ENCODE peak calls at places on chromosomes 6 and 20, in four cellular contexts. Y is kidney tubule cell, C is IMR-90, Q is cortex of kidney. P is an unnamed sample.

GRCh38 chr20:58511861-58512260 is 3.3 kb downstream of the APCDD1L start:
- DNase-seq in Y (no peak), C (no peak), Q (no peak), P (no peak)

GRCh38 chr6:137798261-137798660 is 68.8 kb upstream of the TNFAIP3 start:
- DNase-seq in C (no peak), Y (no peak), Q (no peak), P (peak)

GRCh38 chr20:5092765-5093339 is 26.9 kb downstream of the PCNA start:
- DNase-seq in Q (no peak), C (no peak), Y (no peak), P (no peak)

GRCh38 chr20:8255945-8256632 is 124.0 kb downstream of the PLCB1 start:
- DNase-seq in Y (peak), C (no peak), Q (no peak), P (no peak)

GRCh38 chr6:50353603-50354002 is 303.9 kb upstream of the DEFB112 start:
- DNase-seq in C (no peak), Y (no peak), Q (no peak), P (no peak)

GRCh38 chr6:128899651-128900050 is 16.7 kb downstream of the LAMA2 start:
- DNase-seq in C (peak), Q (no peak), Y (no peak), P (peak)

GRCh38 chr6:34601706-34602105 is 45.6 kb upstream of the SPDEF start:
- DNase-seq in Q (no peak), C (no peak), Y (no peak), P (no peak)

GRCh38 chr6:124073021-124073420 is 269.4 kb downstream of the NKAIN2 start:
- DNase-seq in C (no peak), Y (peak), Q (no peak), P (peak)

GRCh38 chr6:106223300-106223930 is 102.1 kb downstream of the ATG5 start:
- DNase-seq in Y (peak), C (peak), Q (no peak), P (peak)

GRCh38 chr20:18287546-18287914 is 797 bp upstream of the ZNF133 start:
- DNase-seq in Q (no peak), Y (no peak), C (no peak), P (no peak)

GRCh38 chr6:111416529-111416928 is 66.5 kb downstream of the REV3L start:
- DNase-seq in Q (no peak), C (peak), Y (no peak), P (no peak)

GRCh38 chr20:38350879-38351775 is 4.8 kb downstream of the LBP start:
- DNase-seq in C (no peak), Q (no peak), Y (no peak), P (no peak)

GRCh38 chr6:135801755-135802154 is 49.7 kb upstream of the PDE7B start:
- DNase-seq in Q (no peak), C (no peak), Y (no peak), P (no peak)

GRCh38 chr6:119355157-119355556 is 5.6 kb upstream of the MAN1A1 start:
- DNase-seq in Q (no peak), Y (no peak), C (no peak), P (no peak)

GRCh38 chr20:23317081-23317480 is 33.5 kb upstream of the NXT1 start:
- DNase-seq in C (no peak), Y (no peak), Q (no peak), P (no peak)

GRCh38 chr20:1833728-1834726 is 61.2 kb upstream of the SIRPA start:
- DNase-seq in C (no peak), Y (no peak), Q (no peak), P (no peak)

GRCh38 chr6:136037246-136037884 is 185.9 kb downstream of the PDE7B start:
- DNase-seq in C (peak), Q (no peak), Y (peak), P (peak)

GRCh38 chr20:63280929-63281545 is 8.4 kb downstream of the ARFGAP1 start:
- DNase-seq in C (no peak), Q (no peak), Y (no peak), P (no peak)

GRCh38 chr6:148466158-148466557 is 123.5 kb downstream of the SASH1 start:
- DNase-seq in Q (no peak), Y (peak), C (no peak), P (no peak)

GRCh38 chr6:20661721-20662120 is 127.5 kb downstream of the CDKAL1 start:
- DNase-seq in Y (no peak), C (peak), Q (no peak), P (peak)

GRCh38 chr6:44593539-44593944 is 206.0 kb downstream of the CDC5L start:
- DNase-seq in Q (no peak), Y (peak), C (peak), P (peak)

GRCh38 chr6:148682990-148683389 is 63.8 kb upstream of the UST start:
- DNase-seq in Y (no peak), Q (no peak), C (no peak), P (no peak)

GRCh38 chr20:57794600-57795346 is 85.0 kb upstream of the PMEPA1 start:
- DNase-seq in Q (no peak), Y (peak), C (peak), P (peak)

GRCh38 chr6:149271348-149272340 is 45.9 kb upstream of the TAB2 start:
- DNase-seq in Y (peak), C (no peak), Q (no peak), P (peak)

GRCh38 chr6:108697646-108698161 is 137.0 kb downstream of the FOXO3 start:
- DNase-seq in C (no peak), Q (no peak), Y (no peak), P (peak)

GRCh38 chr6:33297406-33297955 is 1.3 kb downstream of the RGL2 start:
- DNase-seq in Q (no peak), Y (no peak), C (no peak), P (no peak)

GRCh38 chr6:161908872-161909271 is 635.0 kb upstream of the AGPAT4 start:
- DNase-seq in Y (no peak), Q (no peak), C (no peak), P (no peak)

GRCh38 chr6:91860951-91861350 is 1274.1 kb upstream of the MAP3K7 start:
- DNase-seq in C (peak), Y (peak), Q (no peak), P (no peak)

GRCh38 chr6:101585501-101585900 is 192.0 kb downstream of the GRIK2 start:
- DNase-seq in C (no peak), Q (no peak), Y (no peak), P (no peak)

GRCh38 chr20:45857836-45858250 is 429 bp downstream of the ZSWIM3 start:
- DNase-seq in Y (no peak), Q (no peak), C (no peak), P (peak)

GRCh38 chr6:24194968-24195700 is 69.1 kb downstream of the NRSN1 start:
- DNase-seq in C (no peak), Y (peak), Q (no peak), P (no peak)

GRCh38 chr20:38171301-38172010 is 6.4 kb upstream of the TGM2 start:
- DNase-seq in Y (no peak), C (peak), Q (no peak), P (no peak)

GRCh38 chr20:34064286-34064685 is 47.8 kb downstream of the EIF2S2 start:
- DNase-seq in Y (no peak), Q (no peak), C (no peak), P (no peak)

GRCh38 chr6:148509789-148510581 is 167.3 kb downstream of the SASH1 start:
- DNase-seq in Q (no peak), C (peak), Y (peak), P (peak)

GRCh38 chr6:11231564-11232176 is 798 bp downstream of the NEDD9 start:
- DNase-seq in C (no peak), Q (no peak), Y (peak), P (peak)

GRCh38 chr20:59933296-59933848 is at the start of gene SYCP2:
- DNase-seq in C (no peak), Q (no peak), Y (peak), P (peak)

GRCh38 chr6:69957990-69958559 is 91.7 kb downstream of the COL19A1 start:
- DNase-seq in Q (no peak), Y (no peak), C (peak), P (peak)

GRCh38 chr6:150712502-150713252 is 113.0 kb downstream of the PLEKHG1 start:
- DNase-seq in Q (no peak), Y (no peak), C (no peak), P (no peak)